ENCODE peak calls at places on chromosomes 16 and 17, in five cellular contexts. F is stimulated activated CD8-positive, alpha-beta memory T cell treated with anti-CD3 and anti-CD28 coated beads, Interleukin-4, amount 100 ng/mL, for 48 hours; P is caudate nucleus; H is Daoy; D is NCI-H1105 treated with DMSO at 0.1 percent for 48 hours. V is an unnamed sample.

GRCh38 chr17:47687748-47688147 is 6.2 kb upstream of the TBKBP1 start:
- DNase-seq in H (no peak), D (no peak), P (peak), F (peak), V (no peak)

GRCh38 chr16:85385463-85386331 is 227.4 kb upstream of the GSE1 start:
- DNase-seq in P (no peak), D (no peak), F (no peak), H (no peak), V (peak)

GRCh38 chr16:22320572-22321339 is 23.5 kb downstream of the POLR3E start:
- DNase-seq in F (peak), D (no peak), H (no peak), P (no peak), V (no peak)

GRCh38 chr17:35627417-35627816 is 40.3 kb downstream of the AP2B1 start:
- DNase-seq in D (no peak), H (no peak), P (no peak), F (no peak), V (no peak)

GRCh38 chr17:63358111-63358839 is 87.8 kb downstream of the CYB561 start:
- DNase-seq in P (no peak), H (peak), F (no peak), D (no peak), V (no peak)

GRCh38 chr17:61124562-61124961 is 275.1 kb upstream of the TBX2 start:
- DNase-seq in F (no peak), P (no peak), H (no peak), D (peak), V (peak)

GRCh38 chr16:72221216-72221995 is 49.5 kb upstream of the PMFBP1 start:
- DNase-seq in D (no peak), P (no peak), H (no peak), F (no peak), V (no peak)

GRCh38 chr17:31533546-31534155 is 142.2 kb downstream of the RAB11FIP4 start:
- DNase-seq in P (peak), F (peak), H (peak), D (no peak), V (no peak)

GRCh38 chr17:44038604-44039007 is 23.8 kb upstream of the TMEM101 start:
- DNase-seq in F (no peak), D (no peak), H (no peak), P (no peak), V (no peak)

GRCh38 chr16:67407788-67408452 is 8.4 kb downstream of the ZDHHC1 start:
- DNase-seq in H (no peak), F (no peak), D (no peak), P (no peak), V (no peak)

GRCh38 chr16:87850009-87851006 is 19.0 kb downstream of the SLC7A5 start:
- DNase-seq in H (peak), F (peak), P (no peak), D (peak), V (peak)

GRCh38 chr16:86635181-86635580 is 56.8 kb downstream of the FOXL1 start:
- DNase-seq in P (no peak), D (no peak), F (no peak), H (peak), V (no peak)

GRCh38 chr16:54176376-54176901 is 110.1 kb downstream of the IRX3 start:
- DNase-seq in F (no peak), D (no peak), P (no peak), H (no peak), V (no peak)

GRCh38 chr16:75264999-75265910 is 13.8 kb upstream of the BCAR1 start:
- DNase-seq in D (no peak), P (no peak), F (no peak), H (no peak), V (no peak)

V was measured in NCI-H1417.